ENCODE peak calls at places on chromosomes 4 and X, in six cellular contexts. One of them, this sample, is unnamed.

GRCh38 chr4:139732991-139733555 is 67.5 kb downstream of the MGST2 start:
- DNase-seq in kidney epithelial cell: no peak
- DNase-seq in omental fat pad: no peak
- DNase-seq in midbrain: no peak
- DNase-seq in T-helper 2 cell: no peak
- DNase-seq in ELF-1: no peak
- DNase-seq in this sample: no peak

GRCh38 chrX:48613502-48614160 is 16.3 kb downstream of the WDR13 start:
- DNase-seq in kidney epithelial cell: no peak
- DNase-seq in omental fat pad: no peak
- DNase-seq in midbrain: no peak
- DNase-seq in T-helper 2 cell: no peak
- DNase-seq in ELF-1: no peak
- DNase-seq in this sample: no peak

GRCh38 chr4:7151668-7152227 is 40.6 kb upstream of the SORCS2 start:
- DNase-seq in kidney epithelial cell: no peak
- DNase-seq in omental fat pad: no peak
- DNase-seq in midbrain: no peak
- DNase-seq in T-helper 2 cell: no peak
- DNase-seq in ELF-1: no peak
- DNase-seq in this sample: no peak

GRCh38 chr4:2934077-2934812 is 29.0 kb downstream of the NOP14 start:
- DNase-seq in kidney epithelial cell: no peak
- DNase-seq in omental fat pad: no peak
- DNase-seq in midbrain: no peak
- DNase-seq in T-helper 2 cell: peak
- DNase-seq in ELF-1: no peak
- DNase-seq in this sample: peak

GRCh38 chr4:123443401-123444297 is 47.1 kb downstream of the SPRY1 start:
- DNase-seq in kidney epithelial cell: no peak
- DNase-seq in omental fat pad: no peak
- DNase-seq in midbrain: no peak
- DNase-seq in T-helper 2 cell: no peak
- DNase-seq in ELF-1: no peak
- DNase-seq in this sample: no peak

GRCh38 chr4:120070191-120070590 is 3.5 kb upstream of the MAD2L1 start:
- DNase-seq in kidney epithelial cell: no peak
- DNase-seq in omental fat pad: no peak
- DNase-seq in midbrain: no peak
- DNase-seq in T-helper 2 cell: no peak
- DNase-seq in ELF-1: no peak
- DNase-seq in this sample: no peak

GRCh38 chrX:78652971-78653822 is 5.9 kb downstream of the RTL3 start:
- DNase-seq in kidney epithelial cell: peak
- DNase-seq in omental fat pad: no peak
- DNase-seq in midbrain: no peak
- DNase-seq in T-helper 2 cell: no peak
- DNase-seq in ELF-1: no peak
- DNase-seq in this sample: no peak

GRCh38 chr4:157521916-157522315 is 301.4 kb downstream of the GRIA2 start:
- DNase-seq in kidney epithelial cell: no peak
- DNase-seq in omental fat pad: no peak
- DNase-seq in midbrain: no peak
- DNase-seq in T-helper 2 cell: no peak
- DNase-seq in ELF-1: no peak
- DNase-seq in this sample: no peak

GRCh38 chrX:11944486-11944885 is 186.4 kb downstream of the MSL3 start:
- DNase-seq in kidney epithelial cell: peak
- DNase-seq in omental fat pad: no peak
- DNase-seq in midbrain: no peak
- DNase-seq in T-helper 2 cell: no peak
- DNase-seq in ELF-1: peak
- DNase-seq in this sample: no peak

GRCh38 chr4:167100120-167100519 is 134.2 kb downstream of the SPOCK3 start:
- DNase-seq in kidney epithelial cell: peak
- DNase-seq in omental fat pad: no peak
- DNase-seq in midbrain: peak
- DNase-seq in T-helper 2 cell: no peak
- DNase-seq in ELF-1: no peak
- DNase-seq in this sample: no peak

GRCh38 chrX:17814557-17814956 is 46.5 kb downstream of the RAI2 start:
- DNase-seq in kidney epithelial cell: no peak
- DNase-seq in omental fat pad: no peak
- DNase-seq in midbrain: no peak
- DNase-seq in T-helper 2 cell: no peak
- DNase-seq in ELF-1: no peak
- DNase-seq in this sample: no peak

GRCh38 chr4:163048447-163048846 is 118.2 kb downstream of the NAF1 start:
- DNase-seq in kidney epithelial cell: no peak
- DNase-seq in omental fat pad: no peak
- DNase-seq in midbrain: no peak
- DNase-seq in T-helper 2 cell: no peak
- DNase-seq in ELF-1: peak
- DNase-seq in this sample: no peak

GRCh38 chrX:74438771-74439170 is 17.5 kb downstream of the SLC16A2 start:
- DNase-seq in kidney epithelial cell: no peak
- DNase-seq in omental fat pad: no peak
- DNase-seq in midbrain: no peak
- DNase-seq in T-helper 2 cell: no peak
- DNase-seq in ELF-1: no peak
- DNase-seq in this sample: no peak

GRCh38 chrX:17859609-17860178 is 1.4 kb downstream of the RAI2 start:
- DNase-seq in kidney epithelial cell: no peak
- DNase-seq in omental fat pad: no peak
- DNase-seq in midbrain: no peak
- DNase-seq in T-helper 2 cell: peak
- DNase-seq in ELF-1: peak
- DNase-seq in this sample: peak

GRCh38 chrX:38578152-38578551 is 16.8 kb downstream of the TSPAN7 start:
- DNase-seq in kidney epithelial cell: no peak
- DNase-seq in omental fat pad: no peak
- DNase-seq in midbrain: no peak
- DNase-seq in T-helper 2 cell: no peak
- DNase-seq in ELF-1: peak
- DNase-seq in this sample: no peak

GRCh38 chr4:162565730-162566129 is 401.9 kb upstream of the FSTL5 start:
- DNase-seq in kidney epithelial cell: no peak
- DNase-seq in omental fat pad: no peak
- DNase-seq in midbrain: no peak
- DNase-seq in T-helper 2 cell: no peak
- DNase-seq in ELF-1: no peak
- DNase-seq in this sample: no peak

GRCh38 chr4:157754410-157754809 is 418.4 kb downstream of the GASK1B start:
- DNase-seq in kidney epithelial cell: no peak
- DNase-seq in omental fat pad: no peak
- DNase-seq in midbrain: no peak
- DNase-seq in T-helper 2 cell: no peak
- DNase-seq in ELF-1: no peak
- DNase-seq in this sample: no peak

GRCh38 chr4:101191302-101192098 is 155.8 kb downstream of the PPP3CA start:
- DNase-seq in kidney epithelial cell: no peak
- DNase-seq in omental fat pad: peak
- DNase-seq in midbrain: peak
- DNase-seq in T-helper 2 cell: no peak
- DNase-seq in ELF-1: peak
- DNase-seq in this sample: no peak

GRCh38 chr4:6852582-6852981 is 57.0 kb upstream of the TBC1D14 start:
- DNase-seq in kidney epithelial cell: no peak
- DNase-seq in omental fat pad: no peak
- DNase-seq in midbrain: no peak
- DNase-seq in T-helper 2 cell: no peak
- DNase-seq in ELF-1: no peak
- DNase-seq in this sample: no peak

GRCh38 chr4:1799997-1800375 is 6.9 kb downstream of the FGFR3 start:
- DNase-seq in kidney epithelial cell: no peak
- DNase-seq in omental fat pad: no peak
- DNase-seq in midbrain: no peak
- DNase-seq in T-helper 2 cell: no peak
- DNase-seq in ELF-1: no peak
- DNase-seq in this sample: no peak

GRCh38 chr4:14115106-14115505 is 487.6 kb upstream of the BOD1L1 start:
- DNase-seq in kidney epithelial cell: no peak
- DNase-seq in omental fat pad: no peak
- DNase-seq in midbrain: no peak
- DNase-seq in T-helper 2 cell: no peak
- DNase-seq in ELF-1: peak
- DNase-seq in this sample: no peak

GRCh38 chr4:7803992-7804758 is 135.5 kb downstream of the AFAP1 start:
- DNase-seq in kidney epithelial cell: no peak
- DNase-seq in omental fat pad: peak
- DNase-seq in midbrain: peak
- DNase-seq in T-helper 2 cell: peak
- DNase-seq in ELF-1: peak
- DNase-seq in this sample: peak

GRCh38 chr4:2354760-2355159 is 63.7 kb downstream of the ZFYVE28 start:
- DNase-seq in kidney epithelial cell: no peak
- DNase-seq in omental fat pad: no peak
- DNase-seq in midbrain: no peak
- DNase-seq in T-helper 2 cell: no peak
- DNase-seq in ELF-1: no peak
- DNase-seq in this sample: no peak

GRCh38 chrX:12921886-12922599 is 15.6 kb downstream of the TLR8 start:
- DNase-seq in kidney epithelial cell: no peak
- DNase-seq in omental fat pad: no peak
- DNase-seq in midbrain: no peak
- DNase-seq in T-helper 2 cell: no peak
- DNase-seq in ELF-1: no peak
- DNase-seq in this sample: no peak

GRCh38 chr4:2827071-2827873 is 16.4 kb upstream of the ADD1 start:
- DNase-seq in kidney epithelial cell: no peak
- DNase-seq in omental fat pad: no peak
- DNase-seq in midbrain: no peak
- DNase-seq in T-helper 2 cell: peak
- DNase-seq in ELF-1: no peak
- DNase-seq in this sample: no peak

GRCh38 chr4:156771171-156771837 is 200.3 kb downstream of the PDGFC start:
- DNase-seq in kidney epithelial cell: peak
- DNase-seq in omental fat pad: no peak
- DNase-seq in midbrain: peak
- DNase-seq in T-helper 2 cell: no peak
- DNase-seq in ELF-1: peak
- DNase-seq in this sample: no peak

GRCh38 chr4:101065346-101065745 is 282.0 kb downstream of the PPP3CA start:
- DNase-seq in kidney epithelial cell: no peak
- DNase-seq in omental fat pad: no peak
- DNase-seq in midbrain: no peak
- DNase-seq in T-helper 2 cell: no peak
- DNase-seq in ELF-1: no peak
- DNase-seq in this sample: no peak

GRCh38 chrX:3526084-3526483 is 179.6 kb upstream of the MXRA5 start:
- DNase-seq in kidney epithelial cell: no peak
- DNase-seq in omental fat pad: no peak
- DNase-seq in midbrain: no peak
- DNase-seq in T-helper 2 cell: no peak
- DNase-seq in ELF-1: no peak
- DNase-seq in this sample: no peak

GRCh38 chr4:79652232-79652631 is 244.2 kb upstream of the GK2 start:
- DNase-seq in kidney epithelial cell: no peak
- DNase-seq in omental fat pad: no peak
- DNase-seq in midbrain: no peak
- DNase-seq in T-helper 2 cell: no peak
- DNase-seq in ELF-1: no peak
- DNase-seq in this sample: no peak

GRCh38 chr4:128031756-128032384 is 29.2 kb upstream of the LARP1B start:
- DNase-seq in kidney epithelial cell: no peak
- DNase-seq in omental fat pad: no peak
- DNase-seq in midbrain: no peak
- DNase-seq in T-helper 2 cell: no peak
- DNase-seq in ELF-1: no peak
- DNase-seq in this sample: no peak

GRCh38 chr4:88792268-88792781 is 94.7 kb upstream of the NAP1L5 start:
- DNase-seq in kidney epithelial cell: peak
- DNase-seq in omental fat pad: no peak
- DNase-seq in midbrain: peak
- DNase-seq in T-helper 2 cell: no peak
- DNase-seq in ELF-1: peak
- DNase-seq in this sample: no peak

GRCh38 chrX:114626323-114626722 is 42.4 kb downstream of the HTR2C start:
- DNase-seq in kidney epithelial cell: no peak
- DNase-seq in omental fat pad: no peak
- DNase-seq in midbrain: no peak
- DNase-seq in T-helper 2 cell: no peak
- DNase-seq in ELF-1: no peak
- DNase-seq in this sample: no peak

GRCh38 chr4:38563703-38564490 is 100.1 kb upstream of the KLF3 start:
- DNase-seq in kidney epithelial cell: no peak
- DNase-seq in omental fat pad: no peak
- DNase-seq in midbrain: peak
- DNase-seq in T-helper 2 cell: no peak
- DNase-seq in ELF-1: no peak
- DNase-seq in this sample: no peak

GRCh38 chrX:16946971-16947562 is 609 bp downstream of the REPS2 start:
- DNase-seq in kidney epithelial cell: no peak
- DNase-seq in omental fat pad: no peak
- DNase-seq in midbrain: no peak
- DNase-seq in T-helper 2 cell: no peak
- DNase-seq in ELF-1: no peak
- DNase-seq in this sample: no peak

GRCh38 chr4:51931461-51931860 is 88.5 kb downstream of the DCUN1D4 start:
- DNase-seq in kidney epithelial cell: no peak
- DNase-seq in omental fat pad: no peak
- DNase-seq in midbrain: no peak
- DNase-seq in T-helper 2 cell: no peak
- DNase-seq in ELF-1: no peak
- DNase-seq in this sample: no peak

This sample was measured in CD4-positive, alpha-beta T cell.